ENCODE peak calls at places on chromosomes 4 and X, in ten cellular contexts. H, Y, K, C, J, Z, A, N, L and I are unnamed samples. For H3K36me3, the result is how much of the 10 kb centered on the place peaks cover.

GRCh38 chrX:15194136-15194535 is 75.7 kb downstream of the ASB9 start:
- DNase-seq in H (no peak), Y (no peak), K (no peak), C (no peak), J (no peak), Z (no peak), A (no peak), N (no peak), L (no peak), I (no peak)

GRCh38 chrX:84469226-84469625 is 33.0 kb downstream of the HDX start:
- DNase-seq in H (no peak), Y (no peak), K (no peak), C (no peak), J (peak), Z (no peak), A (no peak), N (no peak), L (no peak), I (no peak)

GRCh38 chr4:112315446-112315845 is 18.3 kb downstream of the ALPK1 start:
- DNase-seq in H (no peak), Y (no peak), K (no peak), C (no peak), J (no peak), Z (no peak), A (no peak), N (no peak), L (no peak), I (no peak)

GRCh38 chr4:102429553-102429952 is 71.6 kb upstream of the NFKB1 start:
- DNase-seq in H (no peak), Y (no peak), K (no peak), C (no peak), J (peak), Z (no peak), A (no peak), N (no peak), L (no peak), I (no peak)

GRCh38 chr4:37464373-37464772 is 219.8 kb downstream of the NWD2 start:
- DNase-seq in H (no peak), Y (no peak), K (no peak), C (no peak), J (no peak), Z (no peak), A (no peak), N (no peak), L (no peak), I (no peak)

GRCh38 chrX:139889760-139890159 is 43.1 kb downstream of the ATP11C start:
- DNase-seq in H (no peak), Y (no peak), K (no peak), C (no peak), J (peak), Z (no peak), A (no peak), N (no peak), L (no peak), I (no peak)

GRCh38 chrX:154380153-154380552 is 1.1 kb downstream of the EMD start:
- DNase-seq in H (peak), Y (peak), K (no peak), C (no peak), J (peak), Z (no peak), A (no peak), N (no peak), L (no peak), I (no peak)

GRCh38 chrX:6005856-6006255 is 222.8 kb downstream of the NLGN4X start:
- DNase-seq in H (no peak), Y (no peak), K (no peak), C (no peak), J (no peak), Z (no peak), A (no peak), N (no peak), L (no peak), I (no peak)

GRCh38 chrX:150219374-150220185 is 143.5 kb upstream of the MAMLD1 start:
- DNase-seq in H (no peak), Y (no peak), K (no peak), C (no peak), J (peak), Z (no peak), A (no peak), N (no peak), L (no peak), I (no peak)

GRCh38 chr4:15948826-15949225 is 10.3 kb upstream of the FGFBP1 start:
- DNase-seq in H (no peak), Y (no peak), K (no peak), C (no peak), J (no peak), Z (no peak), A (no peak), N (no peak), L (no peak), I (no peak)

GRCh38 chr4:106909776-106910175 is 126.3 kb downstream of the DKK2 start:
- DNase-seq in H (no peak), Y (no peak), K (no peak), C (no peak), J (no peak), Z (no peak), A (no peak), N (no peak), L (no peak), I (no peak)

GRCh38 chr4:85747871-85748491 is 273.0 kb downstream of the ARHGAP24 start:
- DNase-seq in H (no peak), Y (no peak), K (no peak), C (peak), J (peak), Z (no peak), A (peak), N (peak), L (peak), I (no peak)

GRCh38 chr4:24394041-24394440 is 190.3 kb downstream of the DHX15 start:
- DNase-seq in H (no peak), Y (no peak), K (no peak), C (no peak), J (peak), Z (no peak), A (no peak), N (no peak), L (no peak), I (no peak)

GRCh38 chrX:142637206-142637605 is 388.5 kb upstream of the SPANXN4 start:
- DNase-seq in H (no peak), Y (no peak), K (no peak), C (no peak), J (no peak), Z (no peak), A (no peak), N (no peak), L (no peak), I (no peak)

GRCh38 chrX:154348646-154349358 is 25.6 kb downstream of the FLNA start:
- DNase-seq in H (peak), Y (peak), K (no peak), C (no peak), J (no peak), Z (peak), A (no peak), N (no peak), L (peak), I (no peak)

GRCh38 chrX:76126851-76127250 is 46.0 kb upstream of the PBDC1 start:
- DNase-seq in H (no peak), Y (no peak), K (no peak), C (no peak), J (no peak), Z (no peak), A (no peak), N (no peak), L (no peak), I (no peak)

GRCh38 chr4:114386637-114387233 is 211.9 kb upstream of the UGT8 start:
- DNase-seq in H (no peak), Y (no peak), K (no peak), C (no peak), J (peak), Z (no peak), A (no peak), N (peak), L (no peak), I (no peak)

GRCh38 chrX:20637351-20637750 is 370.6 kb upstream of the RPS6KA3 start:
- DNase-seq in H (no peak), Y (no peak), K (no peak), C (no peak), J (no peak), Z (no peak), A (no peak), N (no peak), L (no peak), I (no peak)

GRCh38 chrX:23797371-23798128 is 14.6 kb downstream of the SAT1 start:
- DNase-seq in H (no peak), Y (no peak), K (no peak), C (no peak), J (no peak), Z (no peak), A (no peak), N (no peak), L (no peak), I (no peak)

GRCh38 chrX:34813618-34814017 is 129.0 kb upstream of the FAM47B start:
- DNase-seq in H (no peak), Y (no peak), K (no peak), C (no peak), J (peak), Z (no peak), A (no peak), N (no peak), L (no peak), I (no peak)

GRCh38 chr4:123144626-123145025 is 222.2 kb upstream of the NUDT6 start:
- DNase-seq in H (no peak), Y (no peak), K (no peak), C (no peak), J (no peak), Z (no peak), A (no peak), N (no peak), L (no peak), I (no peak)

GRCh38 chrX:149903889-149904748 is 23.1 kb downstream of the MAGEA8 start:
- DNase-seq in H (no peak), Y (no peak), K (no peak), C (no peak), J (peak), Z (no peak), A (no peak), N (no peak), L (no peak), I (no peak)

GRCh38 chrX:17032351-17032750 is 85.9 kb downstream of the REPS2 start:
- DNase-seq in H (no peak), Y (no peak), K (no peak), C (no peak), J (no peak), Z (no peak), A (no peak), N (peak), L (peak), I (no peak)

GRCh38 chr4:183142566-183143545 is 43.8 kb downstream of the WWC2 start:
- DNase-seq in H (peak), Y (no peak), K (no peak), C (peak), J (peak), Z (no peak), A (no peak), N (peak), L (no peak), I (no peak)

GRCh38 chrX:22135994-22136684 is 104.0 kb downstream of the PHEX start:
- DNase-seq in H (no peak), Y (no peak), K (no peak), C (peak), J (peak), Z (no peak), A (peak), N (peak), L (peak), I (no peak)

GRCh38 chrX:357035-357692 is 29.5 kb downstream of the PPP2R3B start:
- DNase-seq in H (no peak), Y (peak), K (no peak), C (no peak), J (no peak), Z (peak), A (no peak), N (no peak), L (no peak), I (no peak)

GRCh38 chr4:10596586-10597285 is 87.8 kb downstream of the CLNK start:
- DNase-seq in H (no peak), Y (no peak), K (no peak), C (no peak), J (no peak), Z (no peak), A (no peak), N (no peak), L (no peak), I (no peak)

GRCh38 chr4:126697748-126698147 is 935.0 kb upstream of the INTU start:
- DNase-seq in H (no peak), Y (no peak), K (no peak), C (no peak), J (peak), Z (no peak), A (no peak), N (no peak), L (no peak), I (no peak)

GRCh38 chr4:77821775-77822174 is 2.6 kb upstream of the CNOT6L start:
- DNase-seq in H (no peak), Y (no peak), K (no peak), C (no peak), J (no peak), Z (no peak), A (peak), N (no peak), L (no peak), I (no peak)

GRCh38 chrX:291411-291901 is 10.3 kb downstream of the PLCXD1 start:
- DNase-seq in H (peak), Y (peak), K (no peak), C (no peak), J (no peak), Z (no peak), A (no peak), N (no peak), L (no peak), I (peak)

GRCh38 chr4:30837131-30837539 is 117.0 kb downstream of the PCDH7 start:
- DNase-seq in H (no peak), Y (no peak), K (no peak), C (no peak), J (peak), Z (no peak), A (no peak), N (no peak), L (no peak), I (no peak)

GRCh38 chr4:142801966-142802365 is 44.1 kb downstream of the INPP4B start:
- DNase-seq in H (no peak), Y (no peak), K (no peak), C (no peak), J (no peak), Z (no peak), A (no peak), N (no peak), L (no peak), I (no peak)

GRCh38 chr4:70801265-70801809 is 38.4 kb downstream of the GRSF1 start:
- DNase-seq in H (no peak), Y (no peak), K (no peak), C (no peak), J (no peak), Z (no peak), A (no peak), N (no peak), L (no peak), I (no peak)

GRCh38 chr4:185589067-185589844 is 53.9 kb upstream of the PDLIM3 start:
- DNase-seq in H (no peak), Y (no peak), K (no peak), C (no peak), J (peak), Z (no peak), A (no peak), N (no peak), L (peak), I (no peak)

GRCh38 chr4:105417624-105418023 is 56.2 kb downstream of the PPA2 start:
- DNase-seq in H (no peak), Y (no peak), K (no peak), C (no peak), J (peak), Z (no peak), A (peak), N (no peak), L (no peak), I (no peak)

GRCh38 chr4:150255610-150256580 is 177.7 kb downstream of the DCLK2 start:
- DNase-seq in H (no peak), Y (no peak), K (no peak), C (no peak), J (no peak), Z (peak), A (no peak), N (no peak), L (no peak), I (no peak)
- H3K36me3 ChIP-seq in H (under half), Y (under half), K (under half), C (under half), J (under half), Z (under half), A (under half), N (under half), L (under half), I (under half)

GRCh38 chr4:40177591-40177990 is 19.2 kb upstream of the RHOH start:
- DNase-seq in H (no peak), Y (no peak), K (no peak), C (no peak), J (no peak), Z (no peak), A (no peak), N (no peak), L (no peak), I (no peak)

GRCh38 chr4:40170588-40170987 is 26.2 kb upstream of the RHOH start:
- DNase-seq in H (no peak), Y (no peak), K (no peak), C (no peak), J (no peak), Z (no peak), A (no peak), N (no peak), L (no peak), I (no peak)

GRCh38 chr4:40176602-40177001 is 20.2 kb upstream of the RHOH start:
- DNase-seq in H (no peak), Y (no peak), K (no peak), C (peak), J (no peak), Z (no peak), A (no peak), N (no peak), L (no peak), I (no peak)

GRCh38 chr4:40178672-40179071 is 18.2 kb upstream of the RHOH start:
- DNase-seq in H (no peak), Y (no peak), K (no peak), C (no peak), J (no peak), Z (no peak), A (no peak), N (no peak), L (no peak), I (no peak)

GRCh38 chr4:40173470-40173875 is 23.4 kb upstream of the RHOH start:
- DNase-seq in H (no peak), Y (no peak), K (no peak), C (no peak), J (no peak), Z (no peak), A (no peak), N (no peak), L (no peak), I (no peak)
- TF ChIP-seq POLR2A in H (no peak), Y (no peak), K (no peak), C (no peak), J (no peak), Z (no peak), A (no peak), N (no peak), L (no peak), I (no peak)

GRCh38 chrX:47200385-47201150 is 6.9 kb downstream of the UBA1 start:
- DNase-seq in H (no peak), Y (no peak), K (no peak), C (no peak), J (peak), Z (no peak), A (peak), N (peak), L (no peak), I (peak)
- H3K36me3 ChIP-seq in H (under half), Y (under half), K (half or more), C (under half), J (half or more), Z (under half), A (under half), N (under half), L (under half), I (half or more)

GRCh38 chrX:41350976-41351569 is 17.1 kb downstream of the DDX3X start:
- DNase-seq in H (no peak), Y (no peak), K (no peak), C (no peak), J (peak), Z (no peak), A (no peak), N (no peak), L (no peak), I (no peak)
- TF ChIP-seq POLR2A in H (no peak), Y (no peak), K (peak), C (no peak), J (no peak), Z (no peak), A (no peak), N (no peak), L (no peak), I (no peak)

DNA sequence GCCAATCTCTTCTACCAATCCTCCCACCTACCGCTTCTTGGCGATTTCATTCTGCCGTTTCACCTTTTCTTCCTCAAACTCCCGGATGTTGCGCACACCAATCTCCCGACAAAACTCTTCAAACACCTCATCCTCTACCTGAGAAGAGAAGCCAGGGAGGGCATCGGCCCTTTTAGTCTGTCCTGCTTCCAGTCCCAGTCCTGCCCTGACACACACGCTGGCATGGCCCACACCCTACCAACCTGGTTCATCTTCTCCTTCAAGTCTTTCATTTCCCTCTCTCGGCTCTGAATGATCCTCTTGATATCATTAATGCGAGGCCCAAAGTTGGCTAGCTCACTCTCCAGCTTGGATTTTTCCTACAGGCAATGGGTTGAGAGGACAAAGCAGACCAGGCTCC is 18.9 kb downstream of the SMC1A start:
- DNase-seq in H (no peak), Y (no peak), K (no peak), C (no peak), J (no peak), Z (no peak), A (no peak), N (no peak), L (no peak), I (no peak)
- H3K36me3 ChIP-seq in H (under half), Y (under half), K (half or more), C (under half), J (under half), Z (under half), A (under half), N (under half), L (under half), I (half or more)

DNA sequence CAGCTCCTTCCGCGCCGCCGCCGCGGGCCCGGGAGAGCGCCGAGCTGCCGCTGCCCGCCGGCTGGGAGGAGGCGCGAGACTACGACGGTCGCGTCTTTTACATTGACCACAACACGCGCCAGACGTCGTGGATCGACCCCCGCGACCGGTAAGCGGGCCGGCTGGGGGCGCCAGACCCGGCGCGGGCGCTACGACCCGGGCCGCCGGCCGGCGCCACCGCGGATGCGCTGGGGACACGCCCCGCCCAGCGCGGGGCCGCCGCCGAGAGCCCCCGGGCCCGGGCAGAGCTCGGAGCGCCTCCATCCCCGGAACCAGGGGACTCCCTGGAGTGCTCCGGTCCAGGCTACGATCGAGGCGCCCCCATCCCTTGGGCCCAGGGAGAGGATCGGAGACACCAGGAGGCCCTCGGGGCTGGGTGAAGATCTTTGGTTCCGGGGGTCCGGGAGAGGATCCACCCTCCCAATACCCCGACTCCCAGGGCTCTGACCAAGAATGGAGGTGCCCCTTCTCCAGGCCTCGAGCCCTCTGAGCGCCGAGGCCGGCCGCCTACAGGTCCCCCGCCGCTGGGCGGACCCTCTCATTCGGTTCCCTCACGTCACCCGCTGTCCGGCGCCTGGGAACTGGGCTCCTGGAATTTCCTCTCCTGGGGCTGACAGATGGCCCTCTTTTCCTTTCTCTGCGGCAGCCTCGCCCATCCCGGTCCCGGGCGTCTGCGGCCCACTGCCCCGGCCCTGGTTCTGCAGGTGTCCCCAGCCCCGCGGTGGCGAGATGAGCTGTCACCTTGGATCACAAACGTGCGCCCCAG is 48.8 kb downstream of the CLDN34 start:
- DNase-seq in H (peak), Y (peak), K (no peak), C (no peak), J (peak), Z (peak), A (peak), N (no peak), L (peak), I (peak)
- TF ChIP-seq POLR2A in H (no peak), Y (no peak), K (no peak), C (no peak), J (peak), Z (peak), A (no peak), N (no peak), L (no peak), I (no peak)

GRCh38 chr4:88075336-88075735 is 67.9 kb downstream of the PKD2 start:
- DNase-seq in H (no peak), Y (no peak), K (no peak), C (no peak), J (no peak), Z (no peak), A (no peak), N (no peak), L (no peak), I (no peak)
- H3K36me3 ChIP-seq in H (under half), Y (under half), K (under half), C (under half), J (under half), Z (under half), A (under half), N (under half), L (under half), I (half or more)

GRCh38 chr4:6019316-6020263 is 1.4 kb upstream of the C4orf50 start:
- DNase-seq in H (no peak), Y (no peak), K (no peak), C (peak), J (peak), Z (no peak), A (peak), N (peak), L (no peak), I (no peak)

GRCh38 chr4:6022607-6023288 is 4.5 kb upstream of the C4orf50 start:
- DNase-seq in H (no peak), Y (no peak), K (no peak), C (peak), J (no peak), Z (peak), A (no peak), N (no peak), L (no peak), I (no peak)

GRCh38 chr4:6020633-6021032 is 2.4 kb upstream of the C4orf50 start:
- DNase-seq in H (no peak), Y (no peak), K (no peak), C (no peak), J (no peak), Z (no peak), A (no peak), N (no peak), L (no peak), I (no peak)

GRCh38 chr4:6023766-6024165 is 5.5 kb upstream of the C4orf50 start:
- DNase-seq in H (no peak), Y (no peak), K (no peak), C (no peak), J (no peak), Z (no peak), A (no peak), N (no peak), L (no peak), I (no peak)

GRCh38 chr4:6021831-6022606 is 3.8 kb upstream of the C4orf50 start:
- DNase-seq in H (no peak), Y (no peak), K (no peak), C (no peak), J (no peak), Z (no peak), A (no peak), N (no peak), L (no peak), I (no peak)
- TF ChIP-seq POLR2A in H (no peak), Y (no peak), K (no peak), C (no peak), J (no peak), Z (no peak), A (no peak), N (no peak), L (no peak), I (no peak)